ENCODE peak calls at places on chromosomes 1 and 21, in nine cellular contexts. A is K562, O is A549, F is stomach, R is tibial nerve, G is suprapubic skin, B is H1, H is sigmoid colon, D is ovary. Y is an unnamed sample.

GRCh38 chr1:160089883-160090282 is 8.5 kb downstream of the IGSF8 start:
- DNase-seq in F (no peak), G (no peak), O (no peak), H (no peak), R (no peak), A (no peak), B (no peak), D (no peak), Y (no peak)

GRCh38 chr1:225451840-225452515 is 24.1 kb upstream of the LBR start:
- DNase-seq in H (peak), A (no peak), B (no peak), O (no peak), R (no peak), F (no peak), G (peak), D (no peak), Y (no peak)

GRCh38 chr1:184214128-184214527 is 162.6 kb downstream of the TSEN15 start:
- DNase-seq in A (no peak), O (no peak), H (no peak), R (no peak), G (no peak), F (no peak), D (no peak), B (no peak), Y (peak)

GRCh38 chr21:23162213-23162946 is 2164.2 kb downstream of the NCAM2 start:
- DNase-seq in G (no peak), H (no peak), F (no peak), B (no peak), D (no peak), O (no peak), A (no peak), R (no peak), Y (no peak)

GRCh38 chr1:155983191-155984023 is 5.1 kb upstream of the ARHGEF2 start:
- DNase-seq in F (no peak), A (peak), G (no peak), O (peak), B (peak), R (peak), D (peak), H (peak), Y (no peak)

GRCh38 chr1:156652131-156652991 is 10.4 kb downstream of the BCAN start:
- DNase-seq in O (no peak), B (peak), A (no peak), D (no peak), R (no peak), G (no peak), H (no peak), F (no peak), Y (no peak)

GRCh38 chr1:70468180-70468579 is 57.1 kb downstream of the CTH start:
- DNase-seq in R (no peak), D (no peak), H (peak), G (no peak), F (no peak), B (no peak), A (no peak), O (no peak), Y (no peak)

GRCh38 chr1:3164671-3165070 is 95.7 kb downstream of the PRDM16 start:
- DNase-seq in R (no peak), G (no peak), H (no peak), D (no peak), F (no peak), B (no peak), A (no peak), O (no peak), Y (no peak)

GRCh38 chr1:6130596-6130995 is 49.5 kb downstream of the CHD5 start:
- DNase-seq in R (no peak), F (no peak), D (no peak), G (no peak), O (no peak), H (peak), A (no peak), B (no peak), Y (no peak)

GRCh38 chr1:116508090-116508983 is 62.5 kb downstream of the CD58 start:
- DNase-seq in G (no peak), B (no peak), R (no peak), F (no peak), D (no peak), A (no peak), H (no peak), O (peak), Y (peak)

GRCh38 chr1:248688527-248689298 is 13.9 kb downstream of the OR14I1 start:
- DNase-seq in R (no peak), O (no peak), F (no peak), A (no peak), G (no peak), D (no peak), B (no peak), H (no peak), Y (no peak)

GRCh38 chr1:108482708-108483107 is 32.6 kb downstream of the NBPF6 start:
- DNase-seq in O (no peak), D (no peak), B (no peak), G (no peak), F (no peak), R (no peak), H (no peak), A (no peak), Y (no peak)

GRCh38 chr1:204316164-204316563 is 43.6 kb downstream of the PLEKHA6 start:
- DNase-seq in H (no peak), G (no peak), R (no peak), B (no peak), A (no peak), D (no peak), O (no peak), F (no peak), Y (no peak)

GRCh38 chr1:56068908-56069307 is 510.5 kb downstream of the PLPP3 start:
- DNase-seq in H (no peak), B (no peak), G (no peak), A (no peak), O (peak), D (no peak), F (no peak), R (no peak), Y (no peak)

GRCh38 chr1:207808322-207808705 is 56.5 kb downstream of the CD46 start:
- DNase-seq in R (no peak), B (no peak), O (no peak), D (no peak), F (no peak), G (peak), H (no peak), A (no peak), Y (peak)

GRCh38 chr21:36471254-36471723 is 8.6 kb downstream of the CLDN14 start:
- DNase-seq in B (no peak), A (no peak), F (no peak), O (peak), D (no peak), H (no peak), G (no peak), R (no peak), Y (no peak)

GRCh38 chr1:150472606-150473200 is 14.5 kb upstream of the TARS2 start:
- DNase-seq in H (no peak), A (no peak), O (no peak), D (no peak), F (no peak), R (no peak), G (no peak), B (peak), Y (no peak)

GRCh38 chr1:109434484-109434883 is 8.2 kb upstream of the PSMA5 start:
- DNase-seq in D (no peak), R (no peak), O (no peak), G (no peak), A (no peak), H (no peak), F (no peak), B (no peak), Y (no peak)

GRCh38 chr1:161177112-161177935 is at the start of gene B4GALT3:
- DNase-seq in A (peak), G (peak), D (peak), R (peak), F (peak), H (peak), O (peak), B (peak), Y (peak)

GRCh38 chr1:61081637-61082335 is 575 bp upstream of the NFIA start:
- DNase-seq in H (peak), G (peak), O (peak), B (peak), F (peak), A (peak), R (no peak), D (peak), Y (no peak)

GRCh38 chr1:246117066-246117791 is 389.9 kb downstream of the SMYD3 start:
- DNase-seq in R (no peak), G (no peak), B (no peak), O (peak), D (no peak), A (peak), F (peak), H (no peak), Y (no peak)

GRCh38 chr1:152942161-152942560 is 4.8 kb upstream of the SPRR5 start:
- DNase-seq in R (no peak), F (no peak), D (no peak), A (no peak), G (no peak), O (no peak), B (no peak), H (no peak), Y (peak)

GRCh38 chr1:187951817-187952216 is 1123.1 kb downstream of the PLA2G4A start:
- DNase-seq in G (no peak), F (no peak), O (no peak), R (no peak), H (no peak), D (no peak), A (no peak), B (no peak), Y (no peak)

GRCh38 chr1:156394082-156394481 is 25.1 kb downstream of the RHBG start:
- DNase-seq in G (no peak), R (no peak), F (no peak), A (no peak), B (no peak), H (no peak), D (no peak), O (no peak), Y (no peak)

GRCh38 chr1:92461364-92462097 is 25.2 kb downstream of the GFI1 start:
- DNase-seq in D (no peak), A (no peak), O (no peak), H (no peak), B (no peak), R (no peak), G (no peak), F (no peak), Y (no peak)

GRCh38 chr21:33831962-33832659 is 83.5 kb downstream of the ATP5PO start:
- DNase-seq in A (no peak), O (no peak), H (no peak), G (no peak), B (no peak), F (no peak), R (no peak), D (no peak), Y (no peak)

GRCh38 chr1:38360807-38361206 is 314.2 kb upstream of the POU3F1 start:
- DNase-seq in H (no peak), R (no peak), B (no peak), D (no peak), O (no peak), G (no peak), A (no peak), F (no peak), Y (no peak)

GRCh38 chr1:218674280-218674773 is 329.2 kb downstream of the TGFB2 start:
- DNase-seq in G (no peak), B (peak), H (no peak), R (no peak), F (no peak), A (no peak), O (peak), D (peak), Y (no peak)

GRCh38 chr1:54581621-54582035 is 33.6 kb downstream of the ACOT11 start:
- DNase-seq in O (peak), G (peak), D (peak), R (peak), A (no peak), B (no peak), H (peak), F (peak), Y (peak)

GRCh38 chr1:55519937-55520683 is 304.9 kb upstream of the USP24 start:
- DNase-seq in B (no peak), A (no peak), G (no peak), D (no peak), R (no peak), F (no peak), H (no peak), O (no peak), Y (no peak)

GRCh38 chr1:215900684-215901083 is 333.6 kb downstream of the KCTD3 start:
- DNase-seq in D (no peak), B (no peak), F (no peak), H (no peak), R (no peak), G (no peak), A (no peak), O (no peak), Y (no peak)

GRCh38 chr1:207327994-207328393 is 6.5 kb downstream of the CD55 start:
- DNase-seq in H (no peak), B (no peak), A (no peak), R (no peak), D (no peak), F (no peak), O (no peak), G (no peak), Y (no peak)

GRCh38 chr1:32764826-32765545 is 52.2 kb downstream of the YARS1 start:
- DNase-seq in O (no peak), D (no peak), H (no peak), F (no peak), R (no peak), B (no peak), G (no peak), A (no peak), Y (no peak)

GRCh38 chr1:151716771-151717631 is at the start of gene CELF3:
- DNase-seq in F (no peak), G (no peak), A (peak), O (peak), H (no peak), B (peak), D (no peak), R (no peak), Y (no peak)

GRCh38 chr1:206736878-206737728 is 33.5 kb upstream of the IL19 start:
- DNase-seq in H (no peak), A (no peak), F (no peak), O (no peak), B (no peak), G (no peak), D (no peak), R (no peak), Y (no peak)

GRCh38 chr1:37931148-37931492 is 15.7 kb downstream of the INPP5B start:
- DNase-seq in G (no peak), B (no peak), R (no peak), O (no peak), A (no peak), H (no peak), D (no peak), F (no peak), Y (no peak)

GRCh38 chr1:47638240-47638639 is 200.4 kb downstream of the FOXD2 start:
- DNase-seq in R (no peak), H (peak), F (no peak), O (no peak), A (no peak), D (no peak), B (no peak), G (no peak), Y (no peak)
- TF ChIP-seq EP300 in R (no peak), H (no peak), F (no peak), O (no peak), A (no peak), D (no peak), B (no peak), G (no peak), Y (no peak)

GRCh38 chr1:177863776-177864175 is 106.1 kb downstream of the SEC16B start:
- DNase-seq in G (no peak), O (no peak), B (no peak), F (no peak), H (no peak), D (no peak), R (no peak), A (no peak), Y (peak)
- H3K27ac ChIP-seq in G (no peak), O (no peak), B (no peak), F (no peak), H (no peak), D (no peak), R (no peak), A (no peak), Y (no peak)

DNA sequence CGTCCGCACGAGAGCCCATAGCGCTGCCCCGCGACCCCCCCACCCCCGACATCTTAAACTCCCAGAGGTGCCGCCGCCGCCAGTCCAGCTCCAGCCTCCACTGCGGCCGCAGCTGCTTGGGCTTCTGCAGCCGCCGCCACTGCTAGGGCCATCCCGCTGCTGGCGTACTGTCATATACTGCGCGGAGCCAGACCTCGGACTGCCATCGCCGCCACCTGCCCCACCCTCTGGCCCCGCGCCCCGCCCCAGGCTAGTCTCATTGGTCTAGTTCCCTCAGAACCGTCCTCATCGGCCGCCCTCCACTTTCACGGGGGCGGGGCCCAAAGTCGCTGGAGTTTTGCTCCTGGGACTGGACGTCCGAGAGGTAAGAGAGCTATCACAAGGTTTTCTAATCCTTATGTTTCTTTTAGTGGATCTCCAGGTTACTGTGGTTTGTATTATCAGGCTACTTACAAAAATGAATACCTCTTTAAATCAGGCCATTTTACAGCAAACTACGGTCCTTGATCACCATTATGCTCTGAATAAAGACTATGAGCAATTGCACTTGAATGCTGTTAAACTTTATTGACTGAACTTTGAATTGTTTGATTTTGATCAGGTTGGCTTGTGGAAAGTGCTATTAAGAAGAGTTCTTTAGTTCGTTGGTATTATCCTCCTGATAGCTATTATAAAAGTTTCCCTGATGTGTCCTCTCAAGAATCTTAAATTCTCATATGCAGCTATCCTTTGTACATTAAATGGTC is 2.8 kb upstream of the CD1D start:
- DNase-seq in O (peak), F (peak), D (peak), A (peak), B (peak), R (peak), G (peak), H (peak), Y (no peak)
- TF ChIP-seq EP300 in O (no peak), F (no peak), D (no peak), A (no peak), B (no peak), R (no peak), G (no peak), H (no peak), Y (no peak)

GRCh38 chr1:44218503-44219300 is 5.4 kb downstream of the DMAP1 start:
- DNase-seq in G (no peak), F (no peak), B (no peak), A (peak), R (no peak), O (no peak), D (no peak), H (no peak), Y (no peak)
- H3K27ac ChIP-seq in G (no peak), F (no peak), B (no peak), A (no peak), R (no peak), O (no peak), D (no peak), H (no peak), Y (no peak)

GRCh38 chr1:94883688-94884087 is 43.2 kb downstream of the CNN3 start:
- DNase-seq in H (no peak), B (no peak), D (peak), G (no peak), F (no peak), R (no peak), A (no peak), O (no peak), Y (no peak)
- TF ChIP-seq EP300 in H (no peak), B (no peak), D (no peak), G (no peak), F (no peak), R (no peak), A (no peak), O (no peak), Y (no peak)

GRCh38 chr1:31423418-31423947 is 10.5 kb downstream of the SERINC2 start:
- DNase-seq in B (no peak), A (no peak), D (no peak), H (no peak), R (no peak), G (no peak), O (no peak), F (no peak), Y (no peak)
- H3K27ac ChIP-seq in B (no peak), A (no peak), D (no peak), H (no peak), R (no peak), G (no peak), O (no peak), F (no peak), Y (no peak)

DNA sequence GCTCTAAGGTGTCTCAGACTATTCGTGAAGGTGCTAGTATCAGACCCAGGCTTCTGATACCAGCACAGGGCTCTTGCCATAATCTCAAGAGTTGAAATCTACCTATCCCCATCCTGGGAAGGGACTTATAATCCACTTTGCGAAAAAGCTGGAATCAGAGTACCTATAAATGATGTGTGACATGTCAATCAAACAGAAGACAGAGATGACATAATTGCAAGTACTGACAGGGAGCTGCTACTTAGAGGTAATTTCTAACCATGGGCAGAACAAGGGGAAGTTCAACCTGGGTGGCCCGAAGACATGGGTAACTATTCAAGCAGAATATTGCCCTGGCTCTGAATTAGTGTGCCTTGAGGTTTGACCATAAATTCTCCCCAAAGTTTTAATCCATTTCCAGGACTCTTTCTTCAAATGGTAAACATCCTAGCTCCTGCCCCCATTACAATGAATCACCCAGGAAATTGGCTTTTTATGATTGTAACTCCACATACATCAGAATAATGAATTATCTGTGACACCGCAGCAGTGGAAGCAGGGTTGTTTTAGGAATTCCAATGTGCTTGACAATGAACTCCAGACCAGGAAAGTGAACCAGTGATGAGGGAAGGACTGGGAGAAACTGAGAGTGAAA is 37.2 kb downstream of the KANK4 start:
- DNase-seq in R (no peak), G (no peak), D (no peak), A (no peak), H (no peak), B (no peak), O (no peak), F (no peak), Y (no peak)
- TF ChIP-seq EP300 in R (no peak), G (no peak), D (no peak), A (no peak), H (no peak), B (no peak), O (no peak), F (no peak), Y (no peak)

GRCh38 chr1:44442791-44443190 is 37.7 kb downstream of the RNF220 start:
- DNase-seq in B (no peak), G (no peak), O (no peak), R (no peak), A (no peak), H (no peak), F (no peak), D (no peak), Y (no peak)

GRCh38 chr1:44447051-44447806 is 42.2 kb downstream of the RNF220 start:
- DNase-seq in H (no peak), F (no peak), O (no peak), A (no peak), R (no peak), D (no peak), G (no peak), B (no peak), Y (no peak)
- H3K27ac ChIP-seq in H (no peak), F (no peak), O (no peak), A (no peak), R (no peak), D (no peak), G (no peak), B (no peak), Y (no peak)

DNA sequence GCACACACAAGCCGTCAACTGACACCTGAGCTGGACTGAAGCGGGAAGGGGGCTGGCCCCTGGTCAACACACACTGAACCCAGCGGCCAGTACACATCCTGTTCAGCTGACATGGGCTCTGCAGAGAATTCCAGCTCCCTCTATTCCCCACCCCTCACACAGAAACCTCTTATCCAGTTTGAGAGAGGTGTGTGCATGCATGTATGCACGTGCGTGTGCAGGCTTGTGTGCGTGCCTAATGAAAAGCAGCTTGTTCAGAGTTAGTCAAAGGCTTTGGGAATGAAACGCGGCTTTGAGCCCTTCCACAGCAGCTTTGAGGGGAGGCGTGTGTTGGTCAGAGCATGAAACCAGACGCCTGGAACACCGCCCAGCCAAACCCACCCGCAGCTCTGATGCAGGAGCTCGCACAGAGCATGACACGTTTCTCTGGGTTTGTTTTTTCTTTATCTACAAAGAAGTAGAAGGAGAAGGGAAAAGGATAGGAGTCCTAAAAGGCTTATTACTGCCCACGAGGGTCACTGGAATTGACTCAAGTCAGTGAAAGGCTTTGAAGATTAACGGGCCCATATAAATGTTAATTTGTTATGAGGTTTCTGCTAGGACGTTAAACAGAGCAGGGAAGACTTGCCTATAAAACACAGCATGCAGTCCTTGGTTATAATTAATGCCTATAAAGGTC is 184.2 kb downstream of the ETS2 start:
- DNase-seq in B (no peak), D (peak), R (no peak), H (peak), G (no peak), O (no peak), A (no peak), F (peak), Y (no peak)
- TF ChIP-seq EP300 in B (no peak), D (no peak), R (no peak), H (peak), G (no peak), O (no peak), A (no peak), F (no peak), Y (no peak)

GRCh38 chr21:45709127-45709526 is 65.6 kb downstream of the PCBP3 start:
- DNase-seq in O (no peak), D (no peak), A (no peak), B (no peak), R (no peak), H (no peak), G (no peak), F (no peak), Y (no peak)
- H3K27ac ChIP-seq in O (no peak), D (no peak), A (no peak), B (no peak), R (no peak), H (no peak), G (no peak), F (no peak), Y (no peak)